ENCODE peak calls at places on chromosomes 4 and X, in six cellular contexts. T is uterus, Q is IMR-90, N is transverse colon, S is tibial nerve, X is gastrocnemius medialis. M is an unnamed sample. For H3K36me3, the result is how much of the 10 kb centered on the place peaks cover.

GRCh38 chrX:69090022-69090421 is 75.2 kb downstream of the PJA1 start:
- DNase-seq in T (no peak), Q (no peak), N (no peak), S (no peak), X (no peak), M (no peak)

GRCh38 chr4:2867758-2868491 is 24.3 kb downstream of the ADD1 start:
- DNase-seq in T (peak), Q (peak), N (no peak), S (no peak), X (no peak), M (no peak)

GRCh38 chrX:68508799-68509198 is 9.9 kb downstream of the YIPF6 start:
- DNase-seq in T (no peak), Q (no peak), N (no peak), S (no peak), X (no peak), M (no peak)

GRCh38 chr4:187416236-187416635 is 579.3 kb upstream of the ZFP42 start:
- DNase-seq in T (no peak), Q (no peak), N (no peak), S (no peak), X (no peak), M (no peak)

GRCh38 chr4:2893772-2894171 is 50.1 kb downstream of the ADD1 start:
- DNase-seq in T (no peak), Q (no peak), N (no peak), S (no peak), X (no peak), M (no peak)

GRCh38 chr4:25113915-25114904 is 46.0 kb downstream of the SEPSECS start:
- DNase-seq in T (no peak), Q (peak), N (no peak), S (no peak), X (no peak), M (no peak)

GRCh38 chr4:127188847-127189246 is 443.9 kb upstream of the INTU start:
- DNase-seq in T (no peak), Q (peak), N (no peak), S (no peak), X (no peak), M (no peak)

GRCh38 chr4:1035510-1035909 is 24.1 kb downstream of the FGFRL1 start:
- DNase-seq in T (no peak), Q (no peak), N (peak), S (peak), X (no peak), M (no peak)

GRCh38 chr4:21882050-21882839 is 66.3 kb downstream of the KCNIP4 start:
- DNase-seq in T (no peak), Q (peak), N (no peak), S (no peak), X (no peak), M (no peak)

GRCh38 chr4:106773106-106773905 is 262.8 kb downstream of the DKK2 start:
- DNase-seq in T (no peak), Q (no peak), N (no peak), S (no peak), X (no peak), M (no peak)

GRCh38 chr4:38166082-38166481 is 205.9 kb downstream of the PTTG2 start:
- DNase-seq in T (no peak), Q (no peak), N (no peak), S (no peak), X (no peak), M (no peak)

GRCh38 chr4:41257257-41257900 is 651 bp downstream of the UCHL1 start:
- DNase-seq in T (no peak), Q (peak), N (peak), S (no peak), X (peak), M (peak)

GRCh38 chrX:23736030-23736429 is 7.0 kb downstream of the ACOT9 start:
- DNase-seq in T (no peak), Q (no peak), N (no peak), S (no peak), X (no peak), M (no peak)

GRCh38 chr4:139704915-139705485 is 39.4 kb downstream of the MGST2 start:
- DNase-seq in T (no peak), Q (peak), N (no peak), S (no peak), X (no peak), M (no peak)

GRCh38 chr4:94126669-94127068 is 81.0 kb upstream of the SMARCAD1 start:
- DNase-seq in T (no peak), Q (no peak), N (no peak), S (no peak), X (no peak), M (no peak)

GRCh38 chr4:13523105-13523477 is 21.2 kb downstream of the NKX3-2 start:
- DNase-seq in T (no peak), Q (no peak), N (no peak), S (no peak), X (no peak), M (no peak)

GRCh38 chrX:47181301-47181700 is 12.3 kb upstream of the UBA1 start:
- DNase-seq in T (no peak), Q (no peak), N (no peak), S (no peak), X (no peak), M (no peak)

GRCh38 chr4:137861682-137862081 is 329.4 kb upstream of the PCDH18 start:
- DNase-seq in T (no peak), Q (peak), N (no peak), S (no peak), X (no peak), M (no peak)

GRCh38 chr4:113162089-113162488 is 112.6 kb downstream of the ANK2 start:
- DNase-seq in T (no peak), Q (no peak), N (no peak), S (no peak), X (no peak), M (no peak)

GRCh38 chrX:41452972-41453371 is 5.8 kb downstream of the NYX start:
- DNase-seq in T (no peak), Q (peak), N (no peak), S (no peak), X (no peak), M (no peak)

GRCh38 chr4:128378668-128379067 is 91.1 kb upstream of the PGRMC2 start:
- DNase-seq in T (no peak), Q (no peak), N (no peak), S (no peak), X (no peak), M (no peak)

GRCh38 chrX:40049084-40049641 is 48.6 kb downstream of the BCOR start:
- DNase-seq in T (no peak), Q (no peak), N (no peak), S (no peak), X (no peak), M (no peak)

GRCh38 chr4:176340871-176341685 is 21.3 kb downstream of the SPCS3 start:
- DNase-seq in T (no peak), Q (peak), N (no peak), S (no peak), X (no peak), M (no peak)

GRCh38 chr4:52959545-52959944 is 97.4 kb downstream of the RASL11B start:
- DNase-seq in T (no peak), Q (peak), N (no peak), S (no peak), X (no peak), M (no peak)

GRCh38 chr4:106898621-106899230 is 137.4 kb downstream of the DKK2 start:
- DNase-seq in T (no peak), Q (peak), N (peak), S (no peak), X (no peak), M (no peak)

GRCh38 chrX:102883491-102883890 is 53.6 kb upstream of the RAB40AL start:
- DNase-seq in T (no peak), Q (no peak), N (no peak), S (no peak), X (no peak), M (no peak)

GRCh38 chr4:16227462-16227868 is 1.2 kb upstream of the TAPT1 start:
- DNase-seq in T (peak), Q (peak), N (peak), S (no peak), X (peak), M (peak)

GRCh38 chrX:29617276-29617675 is 598.1 kb upstream of the MAGEB2 start:
- DNase-seq in T (no peak), Q (peak), N (no peak), S (no peak), X (no peak), M (no peak)

GRCh38 chr4:6974138-6974848 is 64.7 kb downstream of the TBC1D14 start:
- DNase-seq in T (peak), Q (peak), N (peak), S (peak), X (peak), M (peak)

GRCh38 chrX:40077906-40078305 is 19.9 kb downstream of the BCOR start:
- DNase-seq in T (no peak), Q (no peak), N (no peak), S (no peak), X (no peak), M (no peak)

GRCh38 chr4:52052475-52052780 is 1.3 kb downstream of the SPATA18 start:
- DNase-seq in T (no peak), Q (peak), N (no peak), S (no peak), X (no peak), M (peak)

GRCh38 chr4:142959156-142959555 is 113.1 kb upstream of the INPP4B start:
- DNase-seq in T (no peak), Q (no peak), N (no peak), S (no peak), X (no peak), M (no peak)

GRCh38 chr4:146545102-146545501 is 23.4 kb upstream of the SLC10A7 start:
- DNase-seq in T (no peak), Q (peak), N (no peak), S (no peak), X (no peak), M (no peak)

GRCh38 chrX:78923198-78924015 is 21.8 kb upstream of the P2RY10 start:
- DNase-seq in T (no peak), Q (no peak), N (no peak), S (no peak), X (no peak), M (no peak)

GRCh38 chrX:135421932-135422809 is at the start of gene SMIM10L2A:
- DNase-seq in T (no peak), Q (no peak), N (no peak), S (no peak), X (no peak), M (peak)

GRCh38 chrX:21355831-21356230 is 18.4 kb upstream of the CNKSR2 start:
- DNase-seq in T (no peak), Q (no peak), N (no peak), S (no peak), X (no peak), M (no peak)

DNA sequence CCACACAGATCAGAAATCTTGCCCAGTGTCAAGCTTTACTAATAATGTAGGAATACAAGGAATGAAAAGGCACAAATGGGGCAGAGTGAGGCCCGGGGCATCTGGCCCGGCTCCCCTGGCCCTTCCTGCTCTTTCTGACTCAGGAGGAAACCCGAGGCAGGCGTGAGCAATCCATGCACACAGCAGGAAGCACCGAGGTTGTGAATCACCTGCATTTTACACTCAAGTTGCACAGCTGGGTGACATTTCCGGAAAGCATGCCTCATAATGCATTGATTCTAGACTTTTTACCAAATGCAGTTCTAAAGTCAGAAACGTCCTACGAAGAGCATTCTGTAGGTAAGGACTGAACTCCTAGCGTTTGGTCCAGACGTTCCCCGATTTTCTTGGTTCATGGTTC is 38.9 kb downstream of the PRIMPOL start:
- DNase-seq in T (no peak), Q (peak), N (no peak), S (no peak), X (no peak), M (no peak)
- TF ChIP-seq POLR2A in T (no peak), Q (no peak), N (no peak), S (no peak), X (no peak), M (no peak)

GRCh38 chr4:102815981-102816380 is 11.4 kb downstream of the UBE2D3 start:
- DNase-seq in T (no peak), Q (peak), N (no peak), S (no peak), X (no peak), M (no peak)

GRCh38 chr4:102817021-102817605 is 10.2 kb downstream of the UBE2D3 start:
- DNase-seq in T (no peak), Q (no peak), N (no peak), S (no peak), X (no peak), M (no peak)

GRCh38 chr4:102817613-102818268 is 9.6 kb downstream of the UBE2D3 start:
- DNase-seq in T (no peak), Q (no peak), N (no peak), S (no peak), X (no peak), M (no peak)

GRCh38 chr4:102823464-102823863 is 3.9 kb downstream of the UBE2D3 start:
- DNase-seq in T (no peak), Q (no peak), N (no peak), S (no peak), X (no peak), M (no peak)

DNA sequence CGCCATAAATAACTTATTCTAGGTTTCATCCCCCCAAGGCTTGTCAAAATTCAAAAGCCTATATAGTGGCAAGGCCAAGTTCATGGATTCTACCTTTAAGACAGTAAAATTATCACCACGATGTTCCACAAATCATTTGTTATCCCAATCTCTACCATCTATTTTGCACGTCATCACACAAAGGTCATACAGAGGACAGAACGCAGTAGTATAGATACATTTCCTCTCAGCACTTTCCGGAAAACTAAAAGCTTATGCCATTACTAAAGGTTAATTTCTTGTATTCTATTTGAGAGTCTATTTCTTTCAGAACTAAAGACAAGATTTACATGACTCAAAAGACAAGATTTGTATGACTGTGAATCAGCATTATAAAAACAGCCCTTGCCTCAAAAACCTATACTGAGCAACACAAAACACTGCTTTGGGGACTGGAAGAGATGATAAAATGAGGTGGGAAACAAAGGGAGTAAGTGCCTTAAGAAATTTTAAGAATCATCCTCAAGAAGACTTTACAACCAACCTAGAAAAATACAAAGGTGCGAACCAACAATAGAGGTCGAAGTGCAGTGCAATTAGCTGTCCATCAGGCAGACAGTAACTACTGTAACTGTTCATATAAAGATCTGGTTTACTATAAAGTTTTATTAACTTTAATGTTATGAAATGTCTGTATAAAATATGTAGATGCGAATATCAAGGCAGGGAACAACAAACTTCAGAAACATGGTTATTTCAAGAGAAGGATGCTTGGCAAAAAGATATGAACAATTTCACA is 7.6 kb downstream of the UBE2D3 start:
- DNase-seq in T (no peak), Q (peak), N (no peak), S (no peak), X (no peak), M (no peak)
- H3K36me3 ChIP-seq in T (under half), Q (under half), N (under half), S (under half), X (under half), M (under half)

GRCh38 chr4:47465008-47465407 is 1.5 kb upstream of the COMMD8 start:
- DNase-seq in T (no peak), Q (no peak), N (no peak), S (no peak), X (no peak), M (no peak)

GRCh38 chr4:47468686-47469365 is 5.3 kb upstream of the COMMD8 start:
- DNase-seq in T (no peak), Q (peak), N (no peak), S (no peak), X (no peak), M (no peak)

GRCh38 chr4:47466061-47466785 is 2.7 kb upstream of the COMMD8 start:
- DNase-seq in T (no peak), Q (no peak), N (no peak), S (no peak), X (no peak), M (no peak)

GRCh38 chr4:47462799-47463234 is 685 bp downstream of the COMMD8 start:
- DNase-seq in T (no peak), Q (peak), N (no peak), S (no peak), X (no peak), M (no peak)

GRCh38 chr4:47463235-47463956 is at the start of gene COMMD8:
- DNase-seq in T (peak), Q (peak), N (peak), S (peak), X (peak), M (peak)
- TF ChIP-seq POLR2A in T (peak), Q (peak), N (peak), S (peak), X (peak), M (peak)

GRCh38 chr4:183698909-183699308 is 39.8 kb downstream of the TRAPPC11 start:
- DNase-seq in T (no peak), Q (no peak), N (no peak), S (no peak), X (no peak), M (no peak)
- H3K36me3 ChIP-seq in T (under half), Q (under half), N (under half), S (under half), X (half or more), M (under half)

GRCh38 chr4:158827475-158828085 is 58.8 kb downstream of the FNIP2 start:
- DNase-seq in T (no peak), Q (no peak), N (no peak), S (no peak), X (no peak), M (no peak)

GRCh38 chr4:158826057-158826456 is 57.2 kb downstream of the FNIP2 start:
- DNase-seq in T (no peak), Q (peak), N (no peak), S (no peak), X (no peak), M (no peak)

GRCh38 chr4:158824425-158825274 is 55.8 kb downstream of the FNIP2 start:
- DNase-seq in T (no peak), Q (peak), N (no peak), S (no peak), X (no peak), M (no peak)

GRCh38 chr4:158825443-158826036 is 56.7 kb downstream of the FNIP2 start:
- DNase-seq in T (no peak), Q (no peak), N (no peak), S (no peak), X (no peak), M (no peak)

DNA sequence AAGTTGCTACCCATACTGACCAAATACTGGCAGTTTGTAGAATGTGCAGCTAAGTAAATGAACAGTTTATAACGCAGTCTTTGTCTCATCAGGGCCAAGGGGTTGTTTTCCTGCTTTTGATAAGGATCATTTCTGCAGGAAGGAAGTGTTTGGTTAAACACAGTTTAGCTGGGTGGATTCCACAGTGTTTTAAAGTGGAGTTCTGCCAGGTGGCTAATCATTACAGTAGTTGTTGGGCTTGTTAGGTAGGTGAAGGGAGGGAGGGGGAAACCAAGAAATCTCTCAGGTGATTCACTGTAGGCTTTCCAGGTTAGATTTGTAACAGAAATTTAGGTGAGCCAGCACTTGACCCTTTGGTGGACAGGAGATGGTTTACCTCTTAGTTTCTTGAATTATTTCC is 58.1 kb downstream of the FNIP2 start:
- DNase-seq in T (no peak), Q (no peak), N (peak), S (no peak), X (no peak), M (no peak)
- TF ChIP-seq POLR2A in T (no peak), Q (no peak), N (no peak), S (no peak), X (no peak), M (no peak)

GRCh38 chrX:24828147-24828546 is 134.4 kb downstream of the POLA1 start:
- DNase-seq in T (no peak), Q (no peak), N (no peak), S (no peak), X (no peak), M (no peak)
- H3K36me3 ChIP-seq in T (under half), Q (under half), N (under half), S (under half), X (under half), M (under half)

GRCh38 chrX:24954732-24955131 is 61.0 kb downstream of the ARX start:
- DNase-seq in T (no peak), Q (no peak), N (no peak), S (no peak), X (no peak), M (no peak)

GRCh38 chrX:24961809-24962208 is 54.0 kb downstream of the ARX start:
- DNase-seq in T (no peak), Q (no peak), N (no peak), S (no peak), X (no peak), M (no peak)

GRCh38 chrX:24955372-24955771 is 60.4 kb downstream of the ARX start:
- DNase-seq in T (no peak), Q (no peak), N (no peak), S (no peak), X (no peak), M (no peak)

GRCh38 chrX:24956828-24957227 is 58.9 kb downstream of the ARX start:
- DNase-seq in T (no peak), Q (peak), N (no peak), S (no peak), X (no peak), M (no peak)
- TF ChIP-seq POLR2A in T (no peak), Q (no peak), N (no peak), S (no peak), X (no peak), M (no peak)